ENCODE peak calls at places on chromosomes 6 and 20, in seven cellular contexts. H is CD4-positive, alpha-beta T cell; B is anterior cingulate cortex; L is A172; X is spleen; Z is mammary epithelial cell; A is kidney. W is an unnamed sample.

GRCh38 chr6:111812080-111813038 is 60.9 kb downstream of the FYN start:
- DNase-seq in B (no peak), L (peak), A (no peak), Z (peak), H (no peak), X (no peak), W (no peak)

GRCh38 chr20:39716796-39717341 is 754.7 kb downstream of the DHX35 start:
- DNase-seq in X (no peak), L (no peak), Z (peak), H (no peak), B (no peak), A (no peak), W (no peak)

GRCh38 chr20:32387262-32387661 is 29.1 kb downstream of the ASXL1 start:
- DNase-seq in B (no peak), H (peak), Z (no peak), X (no peak), L (no peak), A (no peak), W (no peak)

GRCh38 chr20:39669659-39670058 is 707.5 kb downstream of the DHX35 start:
- DNase-seq in X (no peak), A (no peak), Z (no peak), L (no peak), H (no peak), B (no peak), W (no peak)

GRCh38 chr20:63254536-63255384 is 497 bp upstream of the NKAIN4 start:
- DNase-seq in X (no peak), Z (no peak), L (no peak), A (no peak), B (no peak), H (no peak), W (no peak)

GRCh38 chr20:8788275-8788674 is 280.6 kb upstream of the PLCB4 start:
- DNase-seq in B (no peak), X (no peak), A (no peak), H (no peak), Z (no peak), L (no peak), W (no peak)

GRCh38 chr6:148110925-148111324 is 231.7 kb upstream of the SASH1 start:
- DNase-seq in Z (no peak), A (no peak), L (no peak), B (no peak), H (no peak), X (no peak), W (no peak)

GRCh38 chr6:27582928-27583725 is 110.2 kb upstream of the ZNF184 start:
- DNase-seq in A (no peak), B (no peak), H (no peak), X (no peak), L (peak), Z (peak), W (no peak)

GRCh38 chr20:44584103-44584690 is 1.8 kb downstream of the PKIG start:
- DNase-seq in H (no peak), L (no peak), X (no peak), B (no peak), A (no peak), Z (no peak), W (no peak)

GRCh38 chr6:109441069-109441816 is 719 bp downstream of the SMPD2 start:
- DNase-seq in H (no peak), A (peak), X (peak), B (no peak), Z (peak), L (peak), W (no peak)

GRCh38 chr20:37226889-37227288 is 34.7 kb downstream of the GHRH start:
- DNase-seq in B (no peak), L (no peak), X (no peak), A (peak), Z (no peak), H (no peak), W (no peak)

GRCh38 chr20:46893051-46893450 is 1.6 kb upstream of the EYA2 start:
- DNase-seq in A (no peak), X (no peak), H (no peak), B (no peak), L (no peak), Z (no peak), W (no peak)

GRCh38 chr6:95431637-95432228 is 145.6 kb upstream of the MANEA start:
- DNase-seq in L (peak), H (no peak), B (no peak), Z (peak), A (no peak), X (no peak), W (no peak)

GRCh38 chr6:37105782-37106137 is 64.2 kb upstream of the PIM1 start:
- DNase-seq in L (no peak), Z (no peak), A (no peak), B (no peak), H (no peak), X (no peak), W (no peak)

GRCh38 chr6:7976485-7977010 is 66.0 kb upstream of the TXNDC5 start:
- DNase-seq in Z (no peak), L (no peak), B (no peak), H (no peak), A (no peak), X (no peak), W (no peak)

GRCh38 chr6:105995403-105995699 is 90.8 kb upstream of the PRDM1 start:
- DNase-seq in Z (no peak), X (no peak), B (no peak), H (no peak), A (no peak), L (no peak), W (no peak)

GRCh38 chr20:19735446-19735845 is 22.6 kb upstream of the RIN2 start:
- DNase-seq in A (peak), L (peak), X (no peak), H (no peak), B (no peak), Z (peak), W (peak)

GRCh38 chr6:2952557-2953095 is 18.7 kb downstream of the SERPINB6 start:
- DNase-seq in L (peak), Z (peak), X (peak), A (peak), B (peak), H (peak), W (peak)

GRCh38 chr6:31666337-31666960 is 569 bp downstream of the CSNK2B start:
- DNase-seq in Z (no peak), B (no peak), L (no peak), H (no peak), A (no peak), X (peak), W (no peak)

GRCh38 chr6:155850408-155850841 is 394.8 kb upstream of the NOX3 start:
- DNase-seq in H (no peak), X (no peak), L (peak), B (no peak), Z (peak), A (no peak), W (no peak)

GRCh38 chr20:10985536-10985935 is 311.7 kb upstream of the JAG1 start:
- DNase-seq in A (no peak), H (no peak), X (no peak), L (peak), Z (peak), B (no peak), W (no peak)

GRCh38 chr6:118896339-118897136 is 2.6 kb downstream of the ASF1A start:
- DNase-seq in H (no peak), X (no peak), A (no peak), Z (peak), L (peak), B (no peak), W (no peak)

W was measured in amygdala.